ENCODE peak calls at places on chromosomes 3 and 15, in eight cellular contexts. One of them, this sample, is unnamed.

GRCh38 chr3:65562444-65562843 is 476.3 kb downstream of the MAGI1 start:
- DNase-seq in CD8-positive, alpha-beta T cell: no peak
- DNase-seq in bronchial epithelial cell: no peak
- DNase-seq in mesothelial cell of epicardium: no peak
- DNase-seq in tibial nerve: no peak
- DNase-seq in AG04449: no peak
- DNase-seq in Caco-2: no peak
- DNase-seq in HFFc6: no peak
- DNase-seq in this sample: no peak

GRCh38 chr3:101870138-101870537 is 20.8 kb downstream of the NFKBIZ start:
- DNase-seq in Caco-2: no peak
- DNase-seq in CD8-positive, alpha-beta T cell: no peak
- DNase-seq in tibial nerve: no peak
- DNase-seq in bronchial epithelial cell: no peak
- DNase-seq in AG04449: no peak
- DNase-seq in mesothelial cell of epicardium: no peak
- DNase-seq in HFFc6: peak; percentile 63
- DNase-seq in this sample: no peak

GRCh38 chr15:33298631-33299030 is 12.1 kb upstream of the RYR3 start:
- DNase-seq in Caco-2: no peak
- DNase-seq in mesothelial cell of epicardium: no peak
- DNase-seq in CD8-positive, alpha-beta T cell: no peak
- DNase-seq in HFFc6: no peak
- DNase-seq in AG04449: no peak
- DNase-seq in tibial nerve: no peak
- DNase-seq in bronchial epithelial cell: peak; percentile 95
- DNase-seq in this sample: no peak

GRCh38 chr3:170801597-170801996 is 68.4 kb downstream of the RPL22L1 start:
- DNase-seq in tibial nerve: no peak
- DNase-seq in bronchial epithelial cell: no peak
- DNase-seq in CD8-positive, alpha-beta T cell: no peak
- DNase-seq in Caco-2: no peak
- DNase-seq in HFFc6: no peak
- DNase-seq in mesothelial cell of epicardium: no peak
- DNase-seq in AG04449: no peak
- DNase-seq in this sample: no peak

GRCh38 chr15:73928241-73928579 is 1.9 kb downstream of the LOXL1 start:
- DNase-seq in mesothelial cell of epicardium: no peak
- DNase-seq in AG04449: no peak
- DNase-seq in bronchial epithelial cell: no peak
- DNase-seq in tibial nerve: no peak
- DNase-seq in CD8-positive, alpha-beta T cell: no peak
- DNase-seq in HFFc6: no peak
- DNase-seq in Caco-2: no peak
- DNase-seq in this sample: no peak

GRCh38 chr15:33211409-33211808 is 16.9 kb upstream of the FMN1 start:
- DNase-seq in CD8-positive, alpha-beta T cell: no peak
- DNase-seq in HFFc6: no peak
- DNase-seq in AG04449: no peak
- DNase-seq in bronchial epithelial cell: no peak
- DNase-seq in tibial nerve: peak; percentile 71
- DNase-seq in Caco-2: no peak
- DNase-seq in mesothelial cell of epicardium: no peak
- DNase-seq in this sample: no peak

GRCh38 chr3:43733459-43734384 is 43.0 kb downstream of the ABHD5 start:
- DNase-seq in Caco-2: no peak
- DNase-seq in mesothelial cell of epicardium: no peak
- DNase-seq in bronchial epithelial cell: peak; percentile 28
- DNase-seq in HFFc6: peak; percentile 73
- DNase-seq in AG04449: peak; percentile 87
- DNase-seq in tibial nerve: no peak
- DNase-seq in CD8-positive, alpha-beta T cell: no peak
- DNase-seq in this sample: no peak

GRCh38 chr3:8519156-8519555 is 17.5 kb downstream of the LMCD1 start:
- DNase-seq in AG04449: no peak
- DNase-seq in Caco-2: no peak
- DNase-seq in HFFc6: peak; percentile 66
- DNase-seq in CD8-positive, alpha-beta T cell: no peak
- DNase-seq in tibial nerve: no peak
- DNase-seq in bronchial epithelial cell: no peak
- DNase-seq in mesothelial cell of epicardium: no peak
- DNase-seq in this sample: no peak

GRCh38 chr3:129352045-129352444 is 73.4 kb downstream of the HMCES start:
- DNase-seq in bronchial epithelial cell: no peak
- DNase-seq in Caco-2: no peak
- DNase-seq in CD8-positive, alpha-beta T cell: no peak
- DNase-seq in mesothelial cell of epicardium: no peak
- DNase-seq in AG04449: no peak
- DNase-seq in tibial nerve: no peak
- DNase-seq in HFFc6: no peak
- DNase-seq in this sample: no peak

GRCh38 chr15:65333441-65333820 is 29.0 kb downstream of the RNU5B-1 start:
- DNase-seq in CD8-positive, alpha-beta T cell: no peak
- DNase-seq in bronchial epithelial cell: no peak
- DNase-seq in HFFc6: no peak
- DNase-seq in mesothelial cell of epicardium: no peak
- DNase-seq in AG04449: no peak
- DNase-seq in Caco-2: no peak
- DNase-seq in tibial nerve: no peak
- DNase-seq in this sample: no peak

GRCh38 chr3:13473020-13473419 is 7.1 kb upstream of the HDAC11 start:
- DNase-seq in bronchial epithelial cell: peak; percentile 46
- DNase-seq in tibial nerve: no peak
- DNase-seq in HFFc6: no peak
- DNase-seq in Caco-2: no peak
- DNase-seq in CD8-positive, alpha-beta T cell: no peak
- DNase-seq in AG04449: no peak
- DNase-seq in mesothelial cell of epicardium: no peak
- DNase-seq in this sample: no peak

GRCh38 chr3:23611737-23612295 is 193.9 kb upstream of the UBE2E1 start:
- DNase-seq in mesothelial cell of epicardium: peak; percentile 53
- DNase-seq in AG04449: no peak
- DNase-seq in tibial nerve: peak; percentile 64
- DNase-seq in CD8-positive, alpha-beta T cell: no peak
- DNase-seq in bronchial epithelial cell: peak; percentile 36
- DNase-seq in HFFc6: peak; percentile 48
- DNase-seq in Caco-2: no peak
- DNase-seq in this sample: no peak

GRCh38 chr3:43759297-43759782 is 68.6 kb downstream of the ABHD5 start:
- DNase-seq in bronchial epithelial cell: peak; percentile 65
- DNase-seq in HFFc6: peak; percentile 90
- DNase-seq in tibial nerve: no peak
- DNase-seq in mesothelial cell of epicardium: no peak
- DNase-seq in CD8-positive, alpha-beta T cell: no peak
- DNase-seq in AG04449: peak; percentile 36
- DNase-seq in Caco-2: peak; percentile 80
- DNase-seq in this sample: no peak

GRCh38 chr3:116388867-116389385 is 56.4 kb downstream of the LSAMP start:
- DNase-seq in HFFc6: no peak
- DNase-seq in CD8-positive, alpha-beta T cell: no peak
- DNase-seq in Caco-2: no peak
- DNase-seq in bronchial epithelial cell: no peak
- DNase-seq in mesothelial cell of epicardium: no peak
- DNase-seq in tibial nerve: no peak
- DNase-seq in AG04449: no peak
- DNase-seq in this sample: no peak

GRCh38 chr15:78393137-78393536 is 44.9 kb upstream of the IREB2 start:
- DNase-seq in CD8-positive, alpha-beta T cell: no peak
- DNase-seq in mesothelial cell of epicardium: no peak
- DNase-seq in HFFc6: no peak
- DNase-seq in tibial nerve: no peak
- DNase-seq in AG04449: no peak
- DNase-seq in bronchial epithelial cell: no peak
- DNase-seq in Caco-2: no peak
- DNase-seq in this sample: no peak

GRCh38 chr15:39553947-39554731 is 26.7 kb upstream of the THBS1 start:
- DNase-seq in bronchial epithelial cell: peak; percentile 34
- DNase-seq in Caco-2: no peak
- DNase-seq in HFFc6: no peak
- DNase-seq in CD8-positive, alpha-beta T cell: no peak
- DNase-seq in mesothelial cell of epicardium: no peak
- DNase-seq in tibial nerve: no peak
- DNase-seq in AG04449: no peak
- DNase-seq in this sample: no peak

GRCh38 chr3:129888739-129889138 is 4.8 kb downstream of the TMCC1 start:
- DNase-seq in tibial nerve: no peak
- DNase-seq in HFFc6: peak; percentile 97
- DNase-seq in CD8-positive, alpha-beta T cell: no peak
- DNase-seq in bronchial epithelial cell: no peak
- DNase-seq in AG04449: peak; percentile 87
- DNase-seq in Caco-2: no peak
- DNase-seq in mesothelial cell of epicardium: no peak
- DNase-seq in this sample: no peak

GRCh38 chr3:170631755-170632488 is 46.0 kb upstream of the SLC7A14 start:
- DNase-seq in tibial nerve: no peak
- DNase-seq in AG04449: no peak
- DNase-seq in HFFc6: no peak
- DNase-seq in Caco-2: no peak
- DNase-seq in CD8-positive, alpha-beta T cell: no peak
- DNase-seq in mesothelial cell of epicardium: no peak
- DNase-seq in bronchial epithelial cell: no peak
- DNase-seq in this sample: no peak

GRCh38 chr3:192054881-192055280 is 593.9 kb downstream of the PYDC2 start:
- DNase-seq in tibial nerve: no peak
- DNase-seq in Caco-2: no peak
- DNase-seq in mesothelial cell of epicardium: no peak
- DNase-seq in bronchial epithelial cell: peak; percentile 69
- DNase-seq in AG04449: no peak
- DNase-seq in CD8-positive, alpha-beta T cell: no peak
- DNase-seq in HFFc6: no peak
- DNase-seq in this sample: no peak

GRCh38 chr3:129705274-129705673 is 98.8 kb upstream of the PLXND1 start:
- DNase-seq in CD8-positive, alpha-beta T cell: no peak
- DNase-seq in AG04449: no peak
- DNase-seq in Caco-2: no peak
- DNase-seq in tibial nerve: no peak
- DNase-seq in bronchial epithelial cell: peak; percentile 41
- DNase-seq in HFFc6: no peak
- DNase-seq in mesothelial cell of epicardium: no peak
- DNase-seq in this sample: no peak

GRCh38 chr3:127970966-127971592 is 56.0 kb downstream of the KBTBD12 start:
- DNase-seq in mesothelial cell of epicardium: no peak
- DNase-seq in CD8-positive, alpha-beta T cell: no peak
- DNase-seq in Caco-2: no peak
- DNase-seq in bronchial epithelial cell: peak; percentile 65
- DNase-seq in AG04449: no peak
- DNase-seq in HFFc6: peak; percentile 39
- DNase-seq in tibial nerve: peak; percentile 53
- DNase-seq in this sample: no peak

GRCh38 chr3:38039899-38040261 is 872 bp downstream of the DLEC1 start:
- DNase-seq in CD8-positive, alpha-beta T cell: peak; percentile 64
- DNase-seq in mesothelial cell of epicardium: no peak
- DNase-seq in HFFc6: peak; percentile 46
- DNase-seq in AG04449: no peak
- DNase-seq in tibial nerve: peak; percentile 56
- DNase-seq in bronchial epithelial cell: peak; percentile 48
- DNase-seq in Caco-2: no peak
- DNase-seq in this sample: no peak

GRCh38 chr15:51163843-51164242 is 69.1 kb upstream of the TNFAIP8L3 start:
- DNase-seq in bronchial epithelial cell: no peak
- DNase-seq in AG04449: no peak
- DNase-seq in CD8-positive, alpha-beta T cell: no peak
- DNase-seq in tibial nerve: no peak
- DNase-seq in Caco-2: no peak
- DNase-seq in mesothelial cell of epicardium: no peak
- DNase-seq in HFFc6: no peak
- DNase-seq in this sample: no peak
- TF ChIP-seq CTCF in bronchial epithelial cell: no peak
- TF ChIP-seq CTCF in AG04449: no peak
- TF ChIP-seq CTCF in CD8-positive, alpha-beta T cell: no peak
- TF ChIP-seq CTCF in tibial nerve: no peak
- TF ChIP-seq CTCF in Caco-2: no peak
- TF ChIP-seq CTCF in mesothelial cell of epicardium: no peak
- TF ChIP-seq CTCF in HFFc6: no peak
- TF ChIP-seq CTCF in this sample: no peak

GRCh38 chr3:14570089-14570488 is 29.9 kb upstream of the GRIP2 start:
- DNase-seq in mesothelial cell of epicardium: no peak
- DNase-seq in tibial nerve: no peak
- DNase-seq in CD8-positive, alpha-beta T cell: peak; percentile 47
- DNase-seq in Caco-2: no peak
- DNase-seq in bronchial epithelial cell: no peak
- DNase-seq in HFFc6: no peak
- DNase-seq in AG04449: no peak
- DNase-seq in this sample: no peak
- TF ChIP-seq CTCF in mesothelial cell of epicardium: no peak
- TF ChIP-seq CTCF in tibial nerve: no peak
- TF ChIP-seq CTCF in CD8-positive, alpha-beta T cell: no peak
- TF ChIP-seq CTCF in Caco-2: no peak
- TF ChIP-seq CTCF in bronchial epithelial cell: no peak
- TF ChIP-seq CTCF in HFFc6: no peak
- TF ChIP-seq CTCF in AG04449: no peak
- TF ChIP-seq CTCF in this sample: no peak

DNA sequence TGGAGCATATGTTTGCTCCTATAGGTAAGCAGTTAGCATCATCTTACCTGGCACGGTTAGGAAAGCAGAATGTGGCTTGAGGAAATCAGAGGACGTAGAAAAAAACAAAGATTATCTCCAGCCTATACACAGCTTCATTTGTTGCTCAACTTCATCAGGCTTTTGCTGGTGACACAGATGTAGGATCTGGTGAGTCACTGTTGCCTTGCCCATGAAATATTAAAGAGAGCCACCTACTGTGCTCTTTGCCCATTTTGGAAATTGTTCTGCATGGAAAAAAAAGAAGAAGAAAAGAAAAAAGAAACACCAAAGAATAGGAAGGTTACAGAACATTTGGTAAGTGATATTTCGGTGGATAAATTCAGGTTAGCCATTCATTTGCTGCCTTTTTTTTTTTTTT is 3.8 kb downstream of the IL1RAP start:
- DNase-seq in AG04449: no peak
- DNase-seq in bronchial epithelial cell: peak; percentile 90
- DNase-seq in CD8-positive, alpha-beta T cell: no peak
- DNase-seq in HFFc6: peak; percentile 51
- DNase-seq in Caco-2: no peak
- DNase-seq in mesothelial cell of epicardium: no peak
- DNase-seq in tibial nerve: no peak
- DNase-seq in this sample: no peak
- TF ChIP-seq CTCF in AG04449: no peak
- TF ChIP-seq CTCF in bronchial epithelial cell: peak; percentile 10
- TF ChIP-seq CTCF in CD8-positive, alpha-beta T cell: no peak
- TF ChIP-seq CTCF in HFFc6: no peak
- TF ChIP-seq CTCF in Caco-2: no peak
- TF ChIP-seq CTCF in mesothelial cell of epicardium: no peak
- TF ChIP-seq CTCF in tibial nerve: no peak
- TF ChIP-seq CTCF in this sample: no peak

DNA sequence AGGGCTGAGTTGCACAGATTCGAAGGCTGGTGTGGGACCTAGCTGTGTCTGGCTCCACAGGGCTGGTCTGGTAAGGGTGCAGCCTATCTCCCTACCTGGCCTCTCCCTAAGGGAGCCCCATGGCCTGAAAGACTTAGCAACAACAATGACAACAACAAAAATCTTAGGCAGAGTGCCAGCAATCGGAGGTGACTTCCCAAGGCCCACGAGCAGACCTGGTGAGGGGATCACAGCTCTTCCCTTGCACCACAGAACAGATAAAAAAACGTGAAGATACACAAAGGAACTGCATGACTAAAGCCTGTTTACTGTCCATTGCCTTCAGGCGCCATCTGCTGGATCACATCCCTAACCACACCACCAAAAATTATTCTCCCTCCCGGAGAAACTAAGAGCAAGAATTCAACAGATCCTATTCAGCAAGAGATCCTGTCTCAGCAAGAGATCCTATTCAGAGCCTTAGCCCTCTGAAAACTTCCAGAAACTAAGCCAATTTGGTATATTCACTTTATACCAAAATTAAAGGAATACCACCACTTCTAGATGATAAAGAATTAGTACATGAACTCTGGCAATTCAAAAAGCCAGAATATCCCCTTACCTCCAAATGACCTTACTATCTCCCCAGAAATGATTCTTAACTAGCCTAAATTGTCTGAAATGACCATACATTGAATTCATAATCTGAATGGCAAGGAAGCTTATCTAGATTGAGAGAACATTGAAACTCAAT is 24.1 kb upstream of the OR5K4 start:
- DNase-seq in AG04449: no peak
- DNase-seq in tibial nerve: peak; percentile 44
- DNase-seq in bronchial epithelial cell: peak; percentile 49
- DNase-seq in HFFc6: peak; percentile 32
- DNase-seq in Caco-2: peak; percentile 38
- DNase-seq in mesothelial cell of epicardium: no peak
- DNase-seq in CD8-positive, alpha-beta T cell: peak; percentile 44
- DNase-seq in this sample: no peak
- TF ChIP-seq CTCF in AG04449: peak; percentile 67
- TF ChIP-seq CTCF in tibial nerve: peak; percentile 71
- TF ChIP-seq CTCF in bronchial epithelial cell: peak; percentile 86
- TF ChIP-seq CTCF in HFFc6: peak; percentile 81
- TF ChIP-seq CTCF in Caco-2: peak; percentile 63
- TF ChIP-seq CTCF in mesothelial cell of epicardium: peak; percentile 55
- TF ChIP-seq CTCF in CD8-positive, alpha-beta T cell: peak; percentile 66
- TF ChIP-seq CTCF in this sample: peak; percentile 84